ENCODE peak calls at places on chromosomes 4 and X, in six cellular contexts. C is uterus, E is heart left ventricle, X is HCT116, N is suprapubic skin, F is prostate gland. Q is an unnamed sample. For H3K4me1, the result is how much of the 10 kb centered on the place peaks cover.

GRCh38 chrX:47283015-47283771 is 50.4 kb downstream of the USP11 start:
- DNase-seq in N (no peak), E (peak), F (peak), X (no peak), C (peak), Q (peak)

GRCh38 chr4:178414881-178415446 is 972.7 kb upstream of the AGA start:
- DNase-seq in C (no peak), F (no peak), E (no peak), N (no peak), X (no peak), Q (no peak)

GRCh38 chr4:82594466-82594865 is 32.7 kb upstream of the TMEM150C start:
- DNase-seq in X (no peak), F (no peak), N (no peak), E (no peak), C (no peak), Q (no peak)

GRCh38 chr4:159434496-159435241 is 331.8 kb downstream of the RAPGEF2 start:
- DNase-seq in N (no peak), C (no peak), F (no peak), X (no peak), E (no peak), Q (no peak)

GRCh38 chr4:180057891-180058643 is 2185.1 kb upstream of the TENM3 start:
- DNase-seq in X (no peak), E (no peak), N (no peak), F (no peak), C (no peak), Q (peak)

GRCh38 chr4:48913346-48913745 is 6.8 kb upstream of the OCIAD2 start:
- DNase-seq in E (no peak), F (no peak), C (peak), N (no peak), X (no peak), Q (no peak)

GRCh38 chr4:137310156-137310555 is 222.1 kb downstream of the PCDH18 start:
- DNase-seq in N (no peak), X (no peak), C (no peak), F (no peak), E (no peak), Q (no peak)

GRCh38 chrX:132023117-132023895 is at the start of gene STK26:
- DNase-seq in X (peak), C (peak), N (peak), E (peak), F (peak), Q (peak)

GRCh38 chr4:4860381-4860802 is 927 bp downstream of the MSX1 start:
- DNase-seq in C (no peak), X (no peak), N (no peak), E (no peak), F (no peak), Q (no peak)

GRCh38 chr4:109631709-109632108 is 71.5 kb downstream of the CASP6 start:
- DNase-seq in E (peak), C (peak), F (no peak), N (no peak), X (no peak), Q (no peak)

GRCh38 chrX:13130776-13131175 is 86.4 kb upstream of the FAM9C start:
- DNase-seq in C (no peak), X (no peak), E (no peak), F (no peak), N (no peak), Q (no peak)

GRCh38 chr4:39295784-39296183 is 70.4 kb downstream of the RFC1 start:
- DNase-seq in F (no peak), N (no peak), E (no peak), X (no peak), C (no peak), Q (no peak)

GRCh38 chrX:104253567-104254441 is 929 bp downstream of the ESX1 start:
- DNase-seq in C (no peak), F (no peak), X (no peak), N (no peak), E (no peak), Q (no peak)

GRCh38 chr4:143348233-143349077 is 11.8 kb downstream of the GAB1 start:
- DNase-seq in C (no peak), F (no peak), E (no peak), N (no peak), X (no peak), Q (no peak)

GRCh38 chr4:186719925-186720694 is 3.5 kb downstream of the FAT1 start:
- DNase-seq in N (no peak), X (no peak), E (no peak), C (no peak), F (no peak), Q (no peak)

GRCh38 chr4:7041851-7042696 is 1.1 kb upstream of the TADA2B start:
- DNase-seq in E (peak), C (peak), F (peak), X (no peak), N (peak), Q (peak)
- H3K4me1 ChIP-seq in E (under half), C (under half), F (under half), X (under half), N (under half), Q (under half)

GRCh38 chr4:128862608-128863313 is 53.3 kb downstream of the JADE1 start:
- DNase-seq in N (no peak), C (no peak), F (no peak), E (no peak), X (no peak), Q (no peak)
- TF ChIP-seq POLR2A in N (no peak), C (no peak), F (no peak), E (no peak), X (no peak), Q (no peak)

GRCh38 chr4:72418458-72418857 is 150.6 kb downstream of the ADAMTS3 start:
- DNase-seq in N (no peak), C (peak), E (peak), X (no peak), F (no peak), Q (peak)
- H3K4me1 ChIP-seq in N (under half), C (under half), E (under half), X (under half), F (under half), Q (under half)

DNA sequence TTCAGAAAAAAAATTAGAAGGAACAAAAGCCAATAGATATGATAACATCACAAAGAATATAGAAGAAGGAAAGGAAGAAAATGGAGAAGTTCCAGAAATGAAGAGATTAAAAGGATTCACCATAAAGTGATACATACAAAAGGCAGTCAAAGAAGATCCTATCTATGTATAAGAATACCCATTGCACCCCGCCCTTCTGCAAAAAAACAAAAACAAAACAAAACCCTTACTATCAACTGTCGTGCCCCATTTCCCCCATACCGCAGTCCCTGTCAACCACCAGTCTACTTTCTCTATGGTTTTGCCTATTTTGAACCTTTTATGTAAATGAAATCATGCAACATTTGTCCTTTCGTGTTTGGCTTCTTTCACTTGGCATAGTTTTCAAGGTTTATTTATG is 385.6 kb downstream of the PRDM5 start:
- DNase-seq in E (no peak), C (no peak), N (no peak), F (no peak), X (no peak), Q (no peak)
- TF ChIP-seq POLR2A in E (no peak), C (no peak), N (no peak), F (no peak), X (no peak), Q (no peak)

GRCh38 chrX:74251006-74251930 is 52.7 kb upstream of the ZCCHC13 start:
- DNase-seq in N (no peak), E (no peak), X (no peak), F (peak), C (no peak), Q (no peak)
- H3K4me1 ChIP-seq in N (under half), E (under half), X (half or more), F (under half), C (under half), Q (under half)

Q was measured in thyroid gland.